ENCODE peak calls at places on chromosomes 1 and 21, in eight cellular contexts. U, M, B, A, V, F, N and T are unnamed samples.

GRCh38 chr21:29217818-29218252 is 80.9 kb upstream of the BACH1 start:
- DNase-seq in U (no peak), M (no peak), B (no peak), A (no peak), V (no peak), F (peak; percentile 57), N (peak; percentile 98), T (no peak)

GRCh38 chr1:167666416-167666815 is 36.4 kb downstream of the RCSD1 start:
- DNase-seq in U (no peak), M (no peak), B (no peak), A (no peak), V (no peak), F (no peak), N (peak; percentile 67), T (no peak)

GRCh38 chr21:46029201-46029924 is 47.8 kb downstream of the COL6A1 start:
- DNase-seq in U (no peak), M (no peak), B (no peak), A (no peak), V (no peak), F (no peak), N (no peak), T (no peak)

GRCh38 chr1:94013331-94013925 is 104.2 kb upstream of the GCLM start:
- DNase-seq in U (no peak), M (no peak), B (no peak), A (no peak), V (no peak), F (no peak), N (no peak), T (no peak)

GRCh38 chr1:101781437-101781836 is 215.3 kb downstream of the OLFM3 start:
- DNase-seq in U (no peak), M (no peak), B (no peak), A (peak; percentile 72), V (no peak), F (no peak), N (peak; percentile 51), T (no peak)

GRCh38 chr1:235074335-235075120 is 54.1 kb downstream of the TOMM20 start:
- DNase-seq in U (peak; percentile 74), M (peak; percentile 67), B (no peak), A (no peak), V (no peak), F (no peak), N (peak; percentile 81), T (peak; percentile 74)

GRCh38 chr1:39076127-39076798 is 50.1 kb downstream of the NDUFS5 start:
- DNase-seq in U (peak; percentile 67), M (no peak), B (no peak), A (peak; percentile 4), V (no peak), F (no peak), N (peak; percentile 74), T (peak; percentile 76)

GRCh38 chr1:57309608-57310007 is 114.3 kb downstream of the DAB1 start:
- DNase-seq in U (no peak), M (no peak), B (no peak), A (no peak), V (no peak), F (no peak), N (no peak), T (no peak)

GRCh38 chr1:231626951-231627614 is 493 bp downstream of the DISC1 start:
- DNase-seq in U (no peak), M (peak; percentile 36), B (peak; percentile 77), A (no peak), V (peak; percentile 74), F (no peak), N (peak; percentile 63), T (peak; percentile 91)